ENCODE peak calls at places on chromosomes 11 and 22, in four cellular contexts. P is IMR-90, L is GM12878, F is K562. S is an unnamed sample. For H4K20me1, the result is how much of the 10 kb centered on the place peaks cover.

GRCh38 chr11:27203077-27203476 is 159.9 kb downstream of the CCDC34 start:
- DNase-seq in L (no peak), P (no peak), F (no peak), S (no peak)

GRCh38 chr11:3855808-3856491 is 486 bp downstream of the STIM1 start:
- DNase-seq in L (no peak), F (peak), P (no peak), S (no peak)

GRCh38 chr22:48900327-48900597 is 927.4 kb downstream of the BRD1 start:
- DNase-seq in P (no peak), F (no peak), L (no peak), S (no peak)

GRCh38 chr11:11380340-11380739 is 27.3 kb upstream of the CSNK2A3 start:
- DNase-seq in F (no peak), L (no peak), P (no peak), S (no peak)

GRCh38 chr11:120343429-120343828 is 7.2 kb downstream of the ARHGEF12 start:
- DNase-seq in L (peak), P (no peak), F (no peak), S (no peak)

GRCh38 chr11:98194611-98195010 is 826.1 kb upstream of the CNTN5 start:
- DNase-seq in P (no peak), F (peak), L (no peak), S (no peak)

GRCh38 chr11:76782526-76783293 is 446 bp upstream of the TSKU start:
- DNase-seq in L (no peak), F (peak), P (peak), S (peak)

GRCh38 chr11:66242085-66242765 is 26.2 kb upstream of the RAB1B start:
- DNase-seq in L (no peak), F (no peak), P (no peak), S (no peak)

GRCh38 chr11:110529043-110529442 is 99.3 kb downstream of the FDX1 start:
- DNase-seq in F (peak), L (no peak), P (no peak), S (no peak)

GRCh38 chr11:1060885-1061616 is 13.6 kb upstream of the MUC2 start:
- DNase-seq in L (no peak), P (peak), F (no peak), S (no peak)

GRCh38 chr11:1062075-1062820 is 12.4 kb upstream of the MUC2 start:
- DNase-seq in F (no peak), L (no peak), P (no peak), S (no peak)

GRCh38 chr11:1067812-1068496 is 6.7 kb upstream of the MUC2 start:
- DNase-seq in F (no peak), L (no peak), P (no peak), S (no peak)

GRCh38 chr11:1060410-1060809 is 14.3 kb upstream of the MUC2 start:
- DNase-seq in P (no peak), L (no peak), F (no peak), S (no peak)

GRCh38 chr11:1064167-1064566 is 10.5 kb upstream of the MUC2 start:
- DNase-seq in P (peak), F (no peak), L (no peak), S (no peak)
- TF ChIP-seq RCOR1 in P (no peak), F (no peak), L (no peak), S (no peak)

DNA sequence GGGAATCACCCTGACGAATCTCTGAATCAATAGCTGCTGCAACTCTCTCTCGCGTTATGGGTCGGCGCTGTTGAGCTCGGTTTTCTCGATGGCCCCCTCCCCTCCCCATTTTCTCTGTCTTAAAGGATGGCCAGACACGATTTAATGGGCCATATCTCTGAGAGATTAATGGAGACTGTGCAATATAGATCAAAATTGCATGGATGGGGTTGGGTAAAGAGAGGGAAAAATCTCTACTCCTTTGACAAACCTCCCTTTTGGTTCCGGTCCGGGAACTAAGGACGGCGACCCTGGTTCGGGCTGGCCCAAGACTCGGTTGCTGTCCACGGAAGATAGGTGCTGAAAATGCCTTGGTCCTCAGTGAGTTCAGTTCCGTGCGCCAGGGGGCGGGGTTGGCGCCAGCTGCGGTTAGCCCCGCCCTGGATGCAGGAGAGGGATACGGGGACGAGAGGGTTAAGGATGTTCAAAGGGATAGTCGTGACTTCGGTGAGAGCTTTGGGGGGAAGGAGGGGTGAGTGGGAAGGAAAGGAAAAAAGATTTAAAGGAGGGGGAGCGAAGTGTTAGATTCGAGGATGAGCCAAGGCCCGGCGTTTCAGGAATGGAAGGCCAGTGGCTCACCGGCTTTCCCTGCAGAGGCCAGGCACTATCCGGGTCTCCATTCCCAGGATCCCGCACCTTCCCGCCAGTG is 103.6 kb upstream of the HSD17B12 start:
- DNase-seq in F (peak), L (no peak), P (peak), S (peak)
- H4K20me1 ChIP-seq in F (under half), L (under half), P (under half), S (under half)

GRCh38 chr11:68827733-68828132 is 14.0 kb downstream of the CPT1A start:
- DNase-seq in L (no peak), F (no peak), P (no peak), S (no peak)
- H3K4me3 ChIP-seq in L (no peak), F (no peak), P (no peak), S (no peak)

GRCh38 chr11:8332196-8332595 is 68.5 kb upstream of the LMO1 start:
- DNase-seq in L (no peak), P (no peak), F (no peak), S (no peak)
- TF ChIP-seq RCOR1 in L (no peak), P (no peak), F (no peak), S (no peak)

GRCh38 chr11:81197396-81197795 is 1536.3 kb downstream of the FAM181B start:
- DNase-seq in L (no peak), P (no peak), F (no peak), S (no peak)

DNA sequence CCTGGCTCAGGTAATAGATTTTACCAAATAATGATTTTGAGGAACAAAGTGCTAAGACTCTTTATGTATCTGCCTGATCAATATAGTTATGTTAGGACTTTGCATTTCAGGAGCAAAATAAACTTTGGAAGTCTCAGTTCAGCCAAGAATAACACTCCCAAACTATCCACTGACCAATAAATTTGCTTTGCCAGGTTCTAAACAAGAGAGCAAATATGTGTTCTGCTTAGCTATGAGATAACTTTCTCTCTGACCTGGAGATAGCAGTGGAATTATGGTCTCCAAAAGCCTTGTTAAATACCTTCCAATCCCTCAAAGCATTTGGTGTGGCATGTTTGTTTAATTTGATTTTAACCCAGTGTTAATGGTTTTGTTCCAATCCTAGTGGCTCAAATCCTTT is 1541.1 kb downstream of the FAM181B start:
- DNase-seq in P (no peak), L (no peak), F (no peak), S (no peak)
- H4K20me1 ChIP-seq in P (under half), L (under half), F (under half), S (under half)